ENCODE peak calls at places on chromosomes 1 and 21, in nine cellular contexts. B, Y, A, N, C, G, P, U and H are unnamed samples.

GRCh38 chr1:177983824-177984528 is 14.1 kb upstream of the SEC16B start:
- DNase-seq in B (peak; percentile 95), Y (peak; percentile 96), A (no peak), N (peak; percentile 95), C (peak; percentile 80), G (peak; percentile 18), P (peak; percentile 79), U (peak; percentile 14), H (no peak)

GRCh38 chr1:114470681-114471080 is 40.3 kb downstream of the TRIM33 start:
- DNase-seq in B (no peak), Y (no peak), A (no peak), N (no peak), C (no peak), G (no peak), P (no peak), U (no peak), H (no peak)

GRCh38 chr1:64878931-64879710 is 87.2 kb downstream of the JAK1 start:
- DNase-seq in B (no peak), Y (no peak), A (no peak), N (no peak), C (no peak), G (no peak), P (no peak), U (no peak), H (no peak)

GRCh38 chr1:230277201-230277771 is 148.8 kb downstream of the PGBD5 start:
- DNase-seq in B (no peak), Y (no peak), A (no peak), N (no peak), C (no peak), G (no peak), P (peak; percentile 9), U (no peak), H (no peak)

GRCh38 chr1:6331543-6332246 is 61.9 kb downstream of the ACOT7 start:
- DNase-seq in B (no peak), Y (no peak), A (no peak), N (no peak), C (no peak), G (peak; percentile 44), P (no peak), U (no peak), H (no peak)

GRCh38 chr1:219279017-219279770 is 105.5 kb downstream of the LYPLAL1 start:
- DNase-seq in B (peak; percentile 40), Y (peak; percentile 41), A (peak; percentile 7), N (peak; percentile 43), C (no peak), G (no peak), P (no peak), U (no peak), H (no peak)

GRCh38 chr21:26637346-26637745 is 64.3 kb upstream of the CYYR1 start:
- DNase-seq in B (no peak), Y (no peak), A (no peak), N (no peak), C (no peak), G (no peak), P (no peak), U (no peak), H (no peak)

GRCh38 chr1:179366093-179366800 is 476 bp downstream of the AXDND1 start:
- DNase-seq in B (peak; percentile 25), Y (peak; percentile 21), A (no peak), N (peak; percentile 21), C (no peak), G (no peak), P (no peak), U (no peak), H (peak; percentile 10)

GRCh38 chr1:109929588-109930251 is 19.1 kb downstream of the CSF1 start:
- DNase-seq in B (no peak), Y (no peak), A (no peak), N (no peak), C (no peak), G (no peak), P (no peak), U (no peak), H (no peak)

GRCh38 chr1:244064621-244065020 is 13.5 kb downstream of the ZBTB18 start:
- DNase-seq in B (no peak), Y (no peak), A (no peak), N (no peak), C (no peak), G (no peak), P (no peak), U (no peak), H (no peak)

GRCh38 chr1:228181105-228181504 is 15.5 kb downstream of the IBA57 start:
- DNase-seq in B (no peak), Y (no peak), A (no peak), N (no peak), C (no peak), G (no peak), P (no peak), U (no peak), H (no peak)

GRCh38 chr1:228182296-228183030 is 16.9 kb downstream of the IBA57 start:
- DNase-seq in B (no peak), Y (no peak), A (no peak), N (no peak), C (no peak), G (no peak), P (no peak), U (no peak), H (no peak)

GRCh38 chr1:228181635-228182034 is 16.0 kb downstream of the IBA57 start:
- DNase-seq in B (no peak), Y (no peak), A (no peak), N (no peak), C (no peak), G (no peak), P (no peak), U (no peak), H (no peak)

GRCh38 chr1:228178737-228179720 is 13.4 kb downstream of the IBA57 start:
- DNase-seq in B (no peak), Y (no peak), A (no peak), N (no peak), C (no peak), G (no peak), P (no peak), U (no peak), H (no peak)

GRCh38 chr1:228180271-228180987 is 14.8 kb downstream of the IBA57 start:
- DNase-seq in B (no peak), Y (peak; percentile 12), A (no peak), N (no peak), C (no peak), G (no peak), P (no peak), U (no peak), H (no peak)
- TF ChIP-seq CTCF in B (peak; percentile 26), Y (peak; percentile 29), A (no peak), N (peak; percentile 13), C (peak; percentile 29), G (no peak), P (no peak), U (peak; percentile 55), H (no peak)

GRCh38 chr1:25813734-25814471 is 5.9 kb upstream of the MTFR1L start:
- DNase-seq in B (no peak), Y (no peak), A (no peak), N (no peak), C (no peak), G (no peak), P (no peak), U (no peak), H (no peak)
- TF ChIP-seq CTCF in B (no peak), Y (no peak), A (no peak), N (no peak), C (no peak), G (no peak), P (no peak), U (no peak), H (peak; percentile 13)

DNA sequence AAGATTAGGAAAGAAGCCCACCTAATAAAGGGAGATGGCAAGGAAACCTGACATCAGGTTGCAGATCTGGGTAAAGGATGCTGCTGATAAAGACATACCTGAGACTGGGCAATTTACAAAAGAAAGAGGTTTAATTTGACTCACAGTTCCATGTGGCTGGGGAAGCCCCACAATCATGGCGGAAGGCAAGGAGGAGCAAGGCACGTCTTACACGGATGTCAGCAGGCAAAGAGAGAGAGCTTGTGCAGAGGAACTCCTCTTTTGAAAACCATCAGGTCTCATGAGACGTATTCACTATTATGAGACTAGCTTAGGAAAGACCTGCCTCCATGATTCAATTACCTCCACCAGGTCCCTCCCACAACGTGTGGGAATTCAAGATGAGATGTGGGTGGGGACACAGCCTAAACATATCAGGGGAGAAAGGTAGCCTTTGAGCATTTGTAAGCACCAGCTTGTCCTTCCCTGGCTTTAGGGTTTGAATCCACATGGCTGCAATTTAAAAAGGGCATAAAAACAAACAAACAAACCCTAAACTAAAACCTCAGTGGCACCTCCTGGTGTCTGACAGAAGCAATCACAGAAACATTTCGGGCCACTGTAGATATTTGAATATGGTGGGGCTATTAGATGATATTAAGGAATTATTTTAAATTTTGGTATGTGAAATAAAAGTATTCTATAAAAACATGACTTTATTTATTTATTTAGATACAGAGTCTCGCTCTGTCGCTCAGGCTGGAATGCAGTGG is 33.1 kb downstream of the SLC2A7 start:
- DNase-seq in B (no peak), Y (no peak), A (no peak), N (no peak), C (no peak), G (no peak), P (no peak), U (no peak), H (no peak)
- TF ChIP-seq CTCF in B (peak; percentile 34), Y (peak; percentile 22), A (no peak), N (peak; percentile 3), C (peak; percentile 8), G (no peak), P (no peak), U (peak; percentile 33), H (no peak)

GRCh38 chr1:2561898-2562895 is 6.0 kb downstream of the TNFRSF14 start:
- DNase-seq in B (no peak), Y (no peak), A (no peak), N (no peak), C (no peak), G (no peak), P (no peak), U (no peak), H (no peak)
- TF ChIP-seq CTCF in B (peak; percentile 57), Y (peak; percentile 37), A (peak; percentile 49), N (no peak), C (peak; percentile 37), G (peak; percentile 42), P (no peak), U (peak; percentile 31), H (peak; percentile 44)